ENCODE peak calls at places on chromosome 4, in nine cellular contexts. J, W, B, R, E, Q, T, O and A are unnamed samples.

GRCh38 chr4:128776794-128777216 is 32.7 kb upstream of the JADE1 start:
- DNase-seq in Q (peak), B (no peak), E (no peak), W (peak), O (no peak), J (no peak), R (no peak), T (peak), A (no peak)

GRCh38 chr4:7557447-7557846 is 122.7 kb upstream of the PSAPL1 start:
- DNase-seq in Q (no peak), O (no peak), E (no peak), T (no peak), B (no peak), W (no peak), J (no peak), R (no peak), A (no peak)

GRCh38 chr4:163540977-163541376 is 46.5 kb downstream of the TMA16 start:
- DNase-seq in T (no peak), B (no peak), E (no peak), R (no peak), O (no peak), W (no peak), Q (no peak), J (no peak), A (no peak)

GRCh38 chr4:181078236-181078635 is 1165.0 kb upstream of the TENM3 start:
- DNase-seq in Q (no peak), B (no peak), O (no peak), T (no peak), W (no peak), R (no peak), J (no peak), E (no peak), A (no peak)

GRCh38 chr4:104896623-104897296 is 249.9 kb upstream of the TET2 start:
- DNase-seq in O (peak), T (no peak), E (no peak), W (no peak), R (no peak), J (no peak), Q (peak), B (no peak), A (no peak)

GRCh38 chr4:141458501-141458900 is 177.9 kb upstream of the IL15 start:
- DNase-seq in T (peak), W (no peak), O (no peak), E (no peak), Q (no peak), R (no peak), B (no peak), J (no peak), A (no peak)

GRCh38 chr4:87058272-87059073 is 123.7 kb downstream of the AFF1 start:
- DNase-seq in T (peak), Q (peak), B (peak), R (peak), J (no peak), W (no peak), O (no peak), E (no peak), A (no peak)

GRCh38 chr4:114364857-114365256 is 233.8 kb upstream of the UGT8 start:
- DNase-seq in Q (no peak), B (no peak), T (no peak), O (no peak), R (no peak), W (no peak), E (no peak), J (no peak), A (no peak)

GRCh38 chr4:155173371-155173770 is 35.1 kb upstream of the NPY2R start:
- DNase-seq in W (no peak), T (no peak), B (no peak), Q (no peak), R (no peak), O (no peak), E (no peak), J (no peak), A (no peak)

GRCh38 chr4:78846258-78846657 is 70.1 kb downstream of the BMP2K start:
- DNase-seq in B (no peak), R (no peak), O (no peak), W (no peak), J (no peak), T (no peak), E (no peak), Q (no peak), A (no peak)